ENCODE peak calls at places on chromosomes 16 and 17, in ten cellular contexts. L is A673, N is AG04450, A is fibroblast of the aortic adventitia, B is OCI-LY7, Q is left ventricle myocardium inferior, T is WERI-Rb-1, O is kidney epithelial cell, Y is heart right ventricle, G is IMR-90. S is an unnamed sample.

GRCh38 chr17:28744104-28744801 is 442 bp downstream of the TRAF4 start:
- DNase-seq in N (no peak), G (peak), Y (no peak), T (peak), A (peak), L (peak), B (peak), Q (peak), O (no peak), S (peak)

GRCh38 chr16:85557976-85558589 is 55.0 kb upstream of the GSE1 start:
- DNase-seq in Y (no peak), O (no peak), T (peak), L (no peak), A (no peak), N (no peak), B (peak), G (no peak), Q (no peak), S (peak)

GRCh38 chr17:83067718-83068261 is 11.6 kb upstream of the METRNL start:
- DNase-seq in Y (no peak), A (no peak), Q (peak), O (no peak), N (no peak), T (peak), B (no peak), G (peak), L (peak), S (no peak)

GRCh38 chr16:48318630-48319029 is 66.6 kb downstream of the SIAH1 start:
- DNase-seq in T (no peak), B (peak), N (no peak), L (peak), A (peak), G (peak), O (no peak), Q (no peak), Y (peak), S (no peak)

GRCh38 chr17:22463110-22463850 is 771.0 kb downstream of the KCNJ18 start:
- DNase-seq in N (no peak), G (no peak), L (no peak), T (no peak), O (no peak), Q (no peak), A (no peak), Y (no peak), B (no peak), S (no peak)

GRCh38 chr17:14299261-14300093 is 1.4 kb upstream of the HS3ST3B1 start:
- DNase-seq in O (no peak), Q (no peak), A (peak), L (no peak), G (no peak), B (no peak), Y (no peak), N (no peak), T (no peak), S (no peak)

GRCh38 chr16:17858061-17858460 is 387.3 kb upstream of the XYLT1 start:
- DNase-seq in N (no peak), Y (no peak), Q (no peak), O (no peak), A (no peak), B (no peak), G (no peak), L (no peak), T (no peak), S (no peak)

GRCh38 chr16:21643787-21644186 is 8.6 kb downstream of the IGSF6 start:
- DNase-seq in B (no peak), L (no peak), Y (no peak), Q (no peak), T (no peak), G (no peak), A (no peak), O (no peak), N (no peak), S (no peak)

GRCh38 chr16:59566446-59566845 is 832.3 kb upstream of the GOT2 start:
- DNase-seq in Y (no peak), B (no peak), A (no peak), N (no peak), L (no peak), O (no peak), Q (no peak), G (peak), T (no peak), S (no peak)

GRCh38 chr16:30369938-30370443 is 303 bp downstream of the TBC1D10B start:
- DNase-seq in N (no peak), O (no peak), A (no peak), Y (no peak), Q (no peak), G (no peak), B (no peak), L (no peak), T (no peak), S (no peak)

GRCh38 chr17:7549401-7550055 is 670 bp downstream of the TNFSF12 start:
- DNase-seq in A (no peak), N (no peak), Q (peak), T (no peak), Y (no peak), O (no peak), B (no peak), G (no peak), L (no peak), S (no peak)

GRCh38 chr17:3835410-3836229 is 10.4 kb downstream of the NCBP3 start:
- DNase-seq in O (no peak), B (no peak), A (no peak), G (no peak), T (no peak), N (no peak), Y (peak), L (no peak), Q (no peak), S (no peak)

GRCh38 chr16:79767597-79768280 is 167.2 kb upstream of the MAF start:
- DNase-seq in N (no peak), A (peak), L (no peak), O (no peak), B (no peak), Y (no peak), G (no peak), Q (no peak), T (no peak), S (peak)

GRCh38 chr17:418421-418751 is 65.8 kb upstream of the RPH3AL start:
- DNase-seq in G (no peak), A (no peak), Y (no peak), O (no peak), N (no peak), T (no peak), B (no peak), L (no peak), Q (no peak), S (no peak)
- H3K4me3 ChIP-seq in G (no peak), A (no peak), Y (no peak), O (no peak), N (no peak), T (no peak), B (no peak), L (no peak), Q (no peak), S (no peak)

GRCh38 chr17:76268991-76269981 is 4.1 kb downstream of the UBALD2 start:
- DNase-seq in T (no peak), B (peak), A (no peak), L (no peak), Y (peak), G (no peak), O (no peak), Q (no peak), N (no peak), S (no peak)

GRCh38 chr17:76271669-76272540 is 6.8 kb downstream of the UBALD2 start:
- DNase-seq in N (no peak), G (no peak), Q (no peak), T (no peak), Y (no peak), B (peak), A (no peak), O (no peak), L (no peak), S (no peak)

GRCh38 chr17:76270127-76270592 is 5.0 kb downstream of the UBALD2 start:
- DNase-seq in L (no peak), O (no peak), A (no peak), Y (no peak), N (no peak), B (peak), G (no peak), T (no peak), Q (no peak), S (no peak)

GRCh38 chr17:76272541-76273434 is 7.6 kb downstream of the UBALD2 start:
- DNase-seq in O (no peak), L (no peak), Y (no peak), G (no peak), N (no peak), B (peak), A (no peak), T (no peak), Q (no peak), S (no peak)

GRCh38 chr17:76270770-76271668 is 5.9 kb downstream of the UBALD2 start:
- DNase-seq in Y (no peak), G (no peak), A (no peak), L (no peak), B (peak), Q (no peak), O (no peak), N (no peak), T (no peak), S (no peak)
- H3K4me3 ChIP-seq in Y (peak), G (no peak), A (no peak), L (no peak), B (peak), Q (peak), O (no peak), N (no peak), T (no peak), S (no peak)

GRCh38 chr16:4115941-4116327 is 308 bp downstream of the ADCY9 start:
- DNase-seq in L (no peak), T (no peak), Y (no peak), G (no peak), Q (peak), A (no peak), B (no peak), N (no peak), O (no peak), S (no peak)

GRCh38 chr16:4117250-4117578 is 972 bp upstream of the ADCY9 start:
- DNase-seq in T (no peak), A (no peak), L (no peak), G (no peak), N (no peak), B (no peak), Q (no peak), Y (no peak), O (no peak), S (no peak)

GRCh38 chr16:4115209-4115940 is 867 bp downstream of the ADCY9 start:
- DNase-seq in N (peak), L (peak), T (peak), A (peak), B (no peak), G (peak), Q (peak), O (peak), Y (peak), S (peak)

GRCh38 chr16:4114257-4115208 is 1.7 kb downstream of the ADCY9 start:
- DNase-seq in N (no peak), Q (peak), Y (peak), O (no peak), B (no peak), T (no peak), G (no peak), L (no peak), A (no peak), S (no peak)

DNA sequence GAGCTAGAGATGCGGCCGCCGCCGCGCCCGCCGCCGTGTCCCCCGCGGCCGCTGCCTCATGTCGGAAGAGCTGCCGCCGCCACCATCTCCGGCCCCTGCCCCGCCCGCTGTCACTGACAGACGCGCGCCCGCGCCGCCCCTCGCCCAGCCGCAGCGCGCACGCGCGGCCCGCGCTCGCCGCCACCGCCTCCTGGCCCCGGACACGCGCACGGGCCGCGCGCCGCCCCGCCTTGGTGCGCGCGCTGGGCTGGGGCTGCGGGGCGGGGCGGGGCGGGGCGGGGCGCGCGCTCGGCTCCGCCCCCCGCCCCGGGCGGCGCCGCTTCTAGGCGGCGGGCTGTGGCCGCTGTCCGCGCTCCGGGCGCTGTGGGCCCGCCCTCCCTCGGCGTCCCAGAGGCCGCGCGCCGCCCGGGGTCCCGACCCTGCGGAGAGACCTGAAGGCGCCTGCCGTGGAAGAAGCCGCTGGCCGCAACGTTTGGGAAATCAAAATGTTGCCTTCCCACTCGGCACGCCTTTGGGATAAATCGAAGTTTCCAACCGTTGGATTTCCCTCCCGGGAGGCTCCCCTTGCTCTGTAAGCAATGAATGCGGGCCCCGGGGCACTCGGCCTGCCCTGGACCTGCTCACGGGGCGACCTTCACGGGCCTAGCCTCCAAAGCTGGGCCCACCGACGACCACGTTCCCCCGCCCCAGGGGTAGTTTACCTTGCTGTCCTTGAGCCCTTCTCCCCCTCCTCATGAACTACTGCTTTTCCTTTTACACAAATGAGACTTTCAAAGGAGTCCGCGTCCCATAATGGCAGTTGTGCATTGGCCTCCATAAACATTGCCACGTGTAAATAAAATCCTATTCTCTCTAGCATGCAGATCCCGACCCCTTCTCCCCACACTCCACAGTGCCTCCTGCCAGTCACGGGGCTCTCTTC is at the start of gene ADCY9:
- DNase-seq in Q (peak), L (peak), N (no peak), G (peak), O (peak), B (peak), Y (peak), T (peak), A (peak), S (peak)
- H3K4me3 ChIP-seq in Q (peak), L (peak), N (peak), G (peak), O (peak), B (peak), Y (peak), T (peak), A (peak), S (peak)

GRCh38 chr17:48646183-48647102 is 20.3 kb upstream of the HOXB9 start:
- DNase-seq in T (no peak), G (no peak), A (no peak), Q (no peak), N (no peak), B (no peak), L (no peak), O (no peak), Y (no peak), S (no peak)
- H3K4me3 ChIP-seq in T (no peak), G (no peak), A (no peak), Q (peak), N (no peak), B (no peak), L (peak), O (peak), Y (no peak), S (no peak)

GRCh38 chr17:46033392-46033791 is 34.3 kb downstream of the STH start:
- DNase-seq in T (no peak), A (no peak), Q (no peak), O (no peak), B (no peak), L (no peak), G (no peak), Y (no peak), N (no peak), S (no peak)

GRCh38 chr17:46031440-46031839 is 32.4 kb downstream of the STH start:
- DNase-seq in Q (no peak), G (no peak), N (no peak), B (no peak), Y (no peak), A (no peak), L (no peak), T (no peak), O (no peak), S (no peak)

GRCh38 chr17:46030752-46031151 is 31.7 kb downstream of the STH start:
- DNase-seq in A (no peak), O (no peak), B (no peak), Y (no peak), Q (no peak), L (no peak), T (no peak), G (no peak), N (no peak), S (no peak)

GRCh38 chr17:46032909-46033308 is 33.9 kb downstream of the STH start:
- DNase-seq in Y (no peak), T (no peak), B (no peak), O (no peak), L (no peak), N (no peak), A (no peak), G (no peak), Q (no peak), S (no peak)

DNA sequence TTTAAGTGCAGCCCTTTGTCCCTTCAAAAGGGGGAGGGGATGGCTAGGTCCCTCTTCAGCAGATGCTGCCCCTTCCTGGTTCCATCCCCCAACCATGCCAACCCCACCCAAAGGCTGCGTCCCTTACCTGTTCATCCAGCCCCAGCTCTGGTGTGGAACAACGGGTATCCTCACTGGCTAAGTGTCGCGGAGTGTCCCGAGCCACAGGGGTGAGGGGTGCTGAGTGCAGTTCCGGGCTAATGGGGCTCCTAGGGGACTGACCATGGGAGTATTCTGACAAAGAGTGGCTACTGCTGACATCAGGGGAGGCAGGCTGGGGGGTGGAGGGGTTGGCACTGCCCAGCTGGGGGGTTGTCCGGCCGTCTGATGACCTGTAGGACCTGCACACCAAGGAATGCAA is 32.9 kb downstream of the STH start:
- DNase-seq in B (no peak), A (no peak), N (no peak), Q (no peak), G (no peak), O (no peak), Y (no peak), T (no peak), L (no peak), S (no peak)
- H3K4me3 ChIP-seq in B (no peak), A (no peak), N (no peak), Q (no peak), G (no peak), O (no peak), Y (no peak), T (no peak), L (no peak), S (no peak)

DNA sequence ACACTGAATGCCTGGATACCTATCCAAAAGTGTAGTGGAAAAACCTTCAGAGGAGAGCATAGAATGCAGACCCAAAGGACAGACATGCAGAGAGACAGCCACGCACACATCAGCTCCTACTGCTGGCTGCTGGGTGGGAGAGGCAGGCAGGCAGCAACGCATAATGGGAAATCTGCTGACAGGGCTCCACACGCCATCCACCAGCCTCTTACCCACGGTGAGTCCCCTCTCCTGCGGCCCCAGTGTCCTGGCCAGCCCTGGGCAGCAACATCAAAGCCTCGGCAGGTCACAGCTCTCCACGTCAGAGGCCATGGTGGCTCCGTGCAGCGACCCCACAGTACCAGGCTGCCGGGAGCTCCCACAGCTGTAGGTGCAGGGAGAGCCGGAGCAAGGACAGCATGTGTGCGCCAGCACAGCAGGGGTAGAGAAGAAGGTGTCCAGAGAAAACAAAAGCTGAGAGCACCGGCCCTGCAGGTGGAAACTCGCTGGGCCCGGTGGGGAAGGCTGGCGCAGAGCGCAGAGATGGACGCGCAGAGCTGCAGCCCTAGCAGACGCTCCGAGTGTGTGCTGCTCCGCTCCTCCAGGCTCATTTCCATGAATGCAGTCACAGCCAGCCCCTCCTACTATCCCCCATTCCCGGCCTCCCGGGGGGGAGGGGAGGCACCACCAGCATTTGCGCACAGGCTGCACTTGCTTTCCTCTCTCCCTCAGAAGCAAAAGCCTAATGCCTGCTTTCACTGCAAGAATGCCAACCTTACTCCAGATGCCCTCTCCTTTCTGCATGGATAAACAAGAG is 58.9 kb downstream of the CYTH1 start:
- DNase-seq in N (no peak), O (no peak), Y (peak), L (peak), B (no peak), T (peak), G (peak), A (peak), Q (peak), S (no peak)
- H3K4me3 ChIP-seq in N (peak), O (peak), Y (peak), L (peak), B (peak), T (no peak), G (no peak), A (peak), Q (peak), S (no peak)

GRCh38 chr16:3961449-3961849 is 80.9 kb upstream of the CREBBP start:
- DNase-seq in T (no peak), G (peak), Q (no peak), L (peak), O (no peak), B (no peak), A (peak), Y (no peak), N (no peak), S (no peak)
- H3K4me3 ChIP-seq in T (no peak), G (no peak), Q (peak), L (no peak), O (no peak), B (no peak), A (no peak), Y (no peak), N (no peak), S (no peak)

GRCh38 chr17:66760324-66760723 is 74.6 kb upstream of the CACNG5 start:
- DNase-seq in G (no peak), T (no peak), Q (no peak), O (no peak), L (no peak), Y (no peak), B (no peak), N (no peak), A (no peak), S (no peak)
- H3K4me3 ChIP-seq in G (no peak), T (no peak), Q (no peak), O (no peak), L (no peak), Y (no peak), B (no peak), N (no peak), A (no peak), S (no peak)

GRCh38 chr17:39195568-39196160 is 1.8 kb downstream of the CACNB1 start:
- DNase-seq in G (no peak), T (no peak), Y (no peak), L (no peak), Q (no peak), O (no peak), N (no peak), B (peak), A (peak), S (peak)
- H3K4me3 ChIP-seq in G (no peak), T (no peak), Y (no peak), L (peak), Q (peak), O (no peak), N (peak), B (peak), A (peak), S (no peak)